ENCODE peak calls at places on chromosomes 3 and 15, in six cellular contexts. One of them, this sample, is unnamed.
A peak's percentile ranks its signal among the peaks of the same experiment; 100 is the strongest.

GRCh38 chr3:126528419-126528799 is 4.5 kb downstream of the CHST13 start:
- DNase-seq in right lobe of liver: peak; percentile 17
- DNase-seq in NB4: no peak
- DNase-seq in right atrium auricular region: no peak
- DNase-seq in BE2C: no peak
- DNase-seq in breast epithelium: no peak
- DNase-seq in this sample: no peak

GRCh38 chr15:69117431-69117841 is 43.0 kb upstream of the GLCE start:
- DNase-seq in right lobe of liver: no peak
- DNase-seq in NB4: no peak
- DNase-seq in right atrium auricular region: no peak
- DNase-seq in BE2C: peak; percentile 41
- DNase-seq in breast epithelium: no peak
- DNase-seq in this sample: no peak

GRCh38 chr3:125116311-125117069 is 60.7 kb upstream of the HEG1 start:
- DNase-seq in right lobe of liver: no peak
- DNase-seq in NB4: no peak
- DNase-seq in right atrium auricular region: no peak
- DNase-seq in BE2C: no peak
- DNase-seq in breast epithelium: peak; percentile 72
- DNase-seq in this sample: peak; percentile 80

GRCh38 chr3:102444101-102444500 is 9.3 kb downstream of the ZPLD1 start:
- DNase-seq in right lobe of liver: no peak
- DNase-seq in NB4: no peak
- DNase-seq in right atrium auricular region: no peak
- DNase-seq in BE2C: no peak
- DNase-seq in breast epithelium: no peak
- DNase-seq in this sample: peak; percentile 70

GRCh38 chr3:188108703-188109412 is 45.1 kb upstream of the LPP start:
- DNase-seq in right lobe of liver: no peak
- DNase-seq in NB4: no peak
- DNase-seq in right atrium auricular region: no peak
- DNase-seq in BE2C: no peak
- DNase-seq in breast epithelium: no peak
- DNase-seq in this sample: no peak

GRCh38 chr3:194250104-194251002 is 100.8 kb downstream of the CPN2 start:
- DNase-seq in right lobe of liver: peak; percentile 79
- DNase-seq in NB4: no peak
- DNase-seq in right atrium auricular region: no peak
- DNase-seq in BE2C: peak; percentile 91
- DNase-seq in breast epithelium: peak; percentile 53
- DNase-seq in this sample: peak; percentile 89

GRCh38 chr3:182886497-182886896 is 93.2 kb downstream of the ATP11B start:
- DNase-seq in right lobe of liver: no peak
- DNase-seq in NB4: no peak
- DNase-seq in right atrium auricular region: no peak
- DNase-seq in BE2C: no peak
- DNase-seq in breast epithelium: no peak
- DNase-seq in this sample: peak; percentile 41

GRCh38 chr15:83698294-83698693 is 44.4 kb downstream of the ADAMTSL3 start:
- DNase-seq in right lobe of liver: peak; percentile 75
- DNase-seq in NB4: no peak
- DNase-seq in right atrium auricular region: no peak
- DNase-seq in BE2C: no peak
- DNase-seq in breast epithelium: peak; percentile 54
- DNase-seq in this sample: peak; percentile 92

GRCh38 chr3:132783152-132783551 is 60.9 kb upstream of the NPHP3 start:
- DNase-seq in right lobe of liver: no peak
- DNase-seq in NB4: no peak
- DNase-seq in right atrium auricular region: no peak
- DNase-seq in BE2C: no peak
- DNase-seq in breast epithelium: no peak
- DNase-seq in this sample: no peak

GRCh38 chr3:4947028-4947427 is 32.2 kb upstream of the BHLHE40 start:
- DNase-seq in right lobe of liver: no peak
- DNase-seq in NB4: no peak
- DNase-seq in right atrium auricular region: no peak
- DNase-seq in BE2C: no peak
- DNase-seq in breast epithelium: no peak
- DNase-seq in this sample: no peak

GRCh38 chr3:24351779-24352469 is 142.7 kb downstream of the THRB start:
- DNase-seq in right lobe of liver: no peak
- DNase-seq in NB4: no peak
- DNase-seq in right atrium auricular region: peak; percentile 70
- DNase-seq in BE2C: no peak
- DNase-seq in breast epithelium: no peak
- DNase-seq in this sample: peak; percentile 67

GRCh38 chr3:84023842-84024241 is 934.9 kb upstream of the CADM2 start:
- DNase-seq in right lobe of liver: no peak
- DNase-seq in NB4: no peak
- DNase-seq in right atrium auricular region: no peak
- DNase-seq in BE2C: no peak
- DNase-seq in breast epithelium: no peak
- DNase-seq in this sample: no peak

GRCh38 chr3:184968115-184968514 is 156.1 kb downstream of the VPS8 start:
- DNase-seq in right lobe of liver: no peak
- DNase-seq in NB4: peak; percentile 3
- DNase-seq in right atrium auricular region: no peak
- DNase-seq in BE2C: no peak
- DNase-seq in breast epithelium: no peak
- DNase-seq in this sample: no peak

GRCh38 chr15:64552281-64552948 is 92.0 kb downstream of the ZNF609 start:
- DNase-seq in right lobe of liver: no peak
- DNase-seq in NB4: no peak
- DNase-seq in right atrium auricular region: no peak
- DNase-seq in BE2C: no peak
- DNase-seq in breast epithelium: no peak
- DNase-seq in this sample: no peak

GRCh38 chr15:70643783-70644125 is 119.6 kb downstream of the UACA start:
- DNase-seq in right lobe of liver: no peak
- DNase-seq in NB4: no peak
- DNase-seq in right atrium auricular region: no peak
- DNase-seq in BE2C: no peak
- DNase-seq in breast epithelium: no peak
- DNase-seq in this sample: peak; percentile 29

GRCh38 chr15:80512729-80513670 is 108.8 kb downstream of the ARNT2 start:
- DNase-seq in right lobe of liver: no peak
- DNase-seq in NB4: no peak
- DNase-seq in right atrium auricular region: no peak
- DNase-seq in BE2C: no peak
- DNase-seq in breast epithelium: no peak
- DNase-seq in this sample: peak; percentile 56
- TF ChIP-seq CTCF in right lobe of liver: no peak
- TF ChIP-seq CTCF in NB4: no peak
- TF ChIP-seq CTCF in right atrium auricular region: no peak
- TF ChIP-seq CTCF in BE2C: peak; percentile 15
- TF ChIP-seq CTCF in breast epithelium: no peak
- TF ChIP-seq CTCF in this sample: peak; percentile 18

GRCh38 chr3:72901840-72902239 is 14.0 kb downstream of the GXYLT2 start:
- DNase-seq in right lobe of liver: no peak
- DNase-seq in NB4: no peak
- DNase-seq in right atrium auricular region: no peak
- DNase-seq in BE2C: no peak
- DNase-seq in breast epithelium: no peak
- DNase-seq in this sample: no peak
- H3K4me3 ChIP-seq in right lobe of liver: no peak overlapping the region
- H3K4me3 ChIP-seq in NB4: no peak overlapping the region
- H3K4me3 ChIP-seq in right atrium auricular region: no peak overlapping the region
- H3K4me3 ChIP-seq in BE2C: no peak overlapping the region
- H3K4me3 ChIP-seq in breast epithelium: no peak overlapping the region
- H3K4me3 ChIP-seq in this sample: no peak overlapping the region

GRCh38 chr3:25469609-25470008 is 41.5 kb downstream of the RARB start:
- DNase-seq in right lobe of liver: no peak
- DNase-seq in NB4: no peak
- DNase-seq in right atrium auricular region: no peak
- DNase-seq in BE2C: no peak
- DNase-seq in breast epithelium: no peak
- DNase-seq in this sample: no peak

GRCh38 chr3:25471081-25471768 is 43.2 kb downstream of the RARB start:
- DNase-seq in right lobe of liver: no peak
- DNase-seq in NB4: no peak
- DNase-seq in right atrium auricular region: no peak
- DNase-seq in BE2C: no peak
- DNase-seq in breast epithelium: no peak
- DNase-seq in this sample: no peak

GRCh38 chr3:25465266-25465860 is 37.3 kb downstream of the RARB start:
- DNase-seq in right lobe of liver: no peak
- DNase-seq in NB4: no peak
- DNase-seq in right atrium auricular region: no peak
- DNase-seq in BE2C: no peak
- DNase-seq in breast epithelium: no peak
- DNase-seq in this sample: no peak

GRCh38 chr3:25472153-25472552 is 44.1 kb downstream of the RARB start:
- DNase-seq in right lobe of liver: no peak
- DNase-seq in NB4: no peak
- DNase-seq in right atrium auricular region: no peak
- DNase-seq in BE2C: no peak
- DNase-seq in breast epithelium: no peak
- DNase-seq in this sample: no peak

GRCh38 chr3:25468866-25469319 is 40.8 kb downstream of the RARB start:
- DNase-seq in right lobe of liver: no peak
- DNase-seq in NB4: no peak
- DNase-seq in right atrium auricular region: peak; percentile 83
- DNase-seq in BE2C: peak; percentile 9
- DNase-seq in breast epithelium: peak; percentile 56
- DNase-seq in this sample: peak; percentile 75
- TF ChIP-seq CTCF in right lobe of liver: no peak
- TF ChIP-seq CTCF in NB4: no peak
- TF ChIP-seq CTCF in right atrium auricular region: no peak
- TF ChIP-seq CTCF in BE2C: no peak
- TF ChIP-seq CTCF in breast epithelium: peak; percentile 40
- TF ChIP-seq CTCF in this sample: peak; percentile 31

DNA sequence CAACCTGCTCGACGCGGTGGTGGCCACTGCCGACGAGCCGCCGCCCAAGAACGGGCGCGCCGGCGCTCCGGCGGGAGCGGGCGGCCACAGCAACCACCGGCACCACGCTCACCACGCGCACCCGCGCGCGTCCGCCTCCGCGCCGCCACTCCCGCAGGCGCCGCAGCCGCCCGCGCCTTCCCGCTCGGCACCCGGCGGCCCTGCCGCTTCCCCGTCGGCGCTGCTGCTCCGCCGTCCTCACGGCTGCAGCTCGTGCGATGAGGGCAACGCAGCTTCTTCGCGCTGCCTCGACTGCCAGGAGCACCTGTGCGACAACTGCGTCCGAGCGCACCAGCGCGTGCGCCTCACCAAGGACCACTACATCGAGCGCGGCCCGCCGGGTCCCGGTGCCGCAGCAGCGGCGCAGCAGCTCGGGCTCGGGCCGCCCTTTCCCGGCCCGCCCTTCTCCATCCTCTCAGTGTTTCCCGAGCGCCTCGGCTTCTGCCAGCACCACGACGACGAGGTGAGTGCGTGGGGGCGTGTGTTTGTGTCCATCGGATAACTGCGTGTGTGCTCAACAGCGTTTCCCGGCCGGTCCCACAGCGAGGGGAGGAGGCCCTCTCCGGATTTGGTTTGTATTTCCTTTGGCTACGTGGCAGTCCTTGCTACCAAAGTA is 761 bp downstream of the TRIM71 start:
- DNase-seq in right lobe of liver: no peak
- DNase-seq in NB4: peak; percentile 58
- DNase-seq in right atrium auricular region: no peak
- DNase-seq in BE2C: no peak
- DNase-seq in breast epithelium: no peak
- DNase-seq in this sample: no peak
- H3K4me3 ChIP-seq in right lobe of liver: no peak overlapping the region
- H3K4me3 ChIP-seq in NB4: peak overlapping the region; percentile 72
- H3K4me3 ChIP-seq in right atrium auricular region: peak overlapping the region; percentile 46
- H3K4me3 ChIP-seq in BE2C: no peak overlapping the region
- H3K4me3 ChIP-seq in breast epithelium: peak overlapping the region; percentile 64
- H3K4me3 ChIP-seq in this sample: no peak overlapping the region

GRCh38 chr3:14676881-14677280 is 1.9 kb downstream of the C3orf20 start:
- DNase-seq in right lobe of liver: no peak
- DNase-seq in NB4: no peak
- DNase-seq in right atrium auricular region: no peak
- DNase-seq in BE2C: no peak
- DNase-seq in breast epithelium: no peak
- DNase-seq in this sample: no peak

GRCh38 chr3:14674841-14675240 is at the start of gene C3orf20:
- DNase-seq in right lobe of liver: no peak
- DNase-seq in NB4: no peak
- DNase-seq in right atrium auricular region: no peak
- DNase-seq in BE2C: no peak
- DNase-seq in breast epithelium: no peak
- DNase-seq in this sample: no peak

GRCh38 chr3:14678015-14678503 is 3.1 kb downstream of the C3orf20 start:
- DNase-seq in right lobe of liver: no peak
- DNase-seq in NB4: no peak
- DNase-seq in right atrium auricular region: no peak
- DNase-seq in BE2C: no peak
- DNase-seq in breast epithelium: no peak
- DNase-seq in this sample: no peak

GRCh38 chr3:14672588-14672987 is 2.4 kb upstream of the C3orf20 start:
- DNase-seq in right lobe of liver: no peak
- DNase-seq in NB4: no peak
- DNase-seq in right atrium auricular region: no peak
- DNase-seq in BE2C: no peak
- DNase-seq in breast epithelium: no peak
- DNase-seq in this sample: no peak
- TF ChIP-seq CTCF in right lobe of liver: no peak
- TF ChIP-seq CTCF in NB4: no peak
- TF ChIP-seq CTCF in right atrium auricular region: no peak
- TF ChIP-seq CTCF in BE2C: no peak
- TF ChIP-seq CTCF in breast epithelium: no peak
- TF ChIP-seq CTCF in this sample: no peak

GRCh38 chr3:12159227-12159601 is 502 bp upstream of the TIMP4 start:
- DNase-seq in right lobe of liver: no peak
- DNase-seq in NB4: no peak
- DNase-seq in right atrium auricular region: no peak
- DNase-seq in BE2C: no peak
- DNase-seq in breast epithelium: no peak
- DNase-seq in this sample: no peak
- H3K4me3 ChIP-seq in right lobe of liver: no peak overlapping the region
- H3K4me3 ChIP-seq in NB4: no peak overlapping the region
- H3K4me3 ChIP-seq in right atrium auricular region: peak overlapping the region; percentile 60
- H3K4me3 ChIP-seq in BE2C: no peak overlapping the region
- H3K4me3 ChIP-seq in breast epithelium: peak overlapping the region; percentile 67
- H3K4me3 ChIP-seq in this sample: no peak overlapping the region

GRCh38 chr3:157533298-157533870 is 30.2 kb upstream of the VEPH1 start:
- DNase-seq in right lobe of liver: no peak
- DNase-seq in NB4: no peak
- DNase-seq in right atrium auricular region: no peak
- DNase-seq in BE2C: no peak
- DNase-seq in breast epithelium: no peak
- DNase-seq in this sample: peak; percentile 91
- TF ChIP-seq CTCF in right lobe of liver: no peak
- TF ChIP-seq CTCF in NB4: no peak
- TF ChIP-seq CTCF in right atrium auricular region: no peak
- TF ChIP-seq CTCF in BE2C: no peak
- TF ChIP-seq CTCF in breast epithelium: no peak
- TF ChIP-seq CTCF in this sample: no peak